ENCODE peak calls at places on chromosome 5, in nine cellular contexts. Y is HCT116, Z is PC-3, D is OCI-LY7, V is GM23248, B is SK-N-SH, U is GM23338, K is neural progenitor cell, S is MM.1S. J is an unnamed sample.

GRCh38 chr5:137300411-137301240 is 198.5 kb downstream of the SPOCK1 start:
- DNase-seq in D (no peak), K (no peak), Z (peak), B (no peak), V (peak), S (no peak), U (no peak), Y (no peak), J (no peak)

GRCh38 chr5:34789021-34789531 is 49.9 kb upstream of the TTC23L start:
- DNase-seq in K (no peak), U (peak), D (no peak), Y (no peak), Z (no peak), V (peak), S (no peak), B (no peak), J (no peak)

GRCh38 chr5:109756543-109757186 is 66.9 kb downstream of the MAN2A1 start:
- DNase-seq in B (no peak), Y (no peak), S (no peak), V (no peak), K (no peak), D (no peak), U (no peak), Z (no peak), J (no peak)

GRCh38 chr5:140734354-140734753 is 34.1 kb downstream of the ZMAT2 start:
- DNase-seq in V (peak), B (peak), Y (no peak), S (no peak), U (no peak), K (peak), D (no peak), Z (peak), J (peak)

GRCh38 chr5:176152191-176152932 is 85.9 kb upstream of the SIMC1 start:
- DNase-seq in U (peak), K (peak), S (no peak), V (no peak), Y (no peak), D (no peak), B (peak), Z (no peak), J (no peak)

GRCh38 chr5:90967851-90968250 is 409.3 kb downstream of the ADGRV1 start:
- DNase-seq in B (no peak), Y (no peak), K (no peak), D (no peak), U (no peak), S (no peak), Z (no peak), V (no peak), J (no peak)

GRCh38 chr5:152514827-152515397 is 109.8 kb upstream of the NMUR2 start:
- DNase-seq in S (peak), D (peak), Y (peak), U (peak), K (peak), B (peak), V (peak), Z (peak), J (peak)

GRCh38 chr5:9176641-9177040 is 369.2 kb downstream of the SEMA5A start:
- DNase-seq in D (no peak), Y (no peak), Z (no peak), V (no peak), B (no peak), K (no peak), U (no peak), S (no peak), J (no peak)

GRCh38 chr5:132003170-132003744 is 8.2 kb downstream of the ACSL6 start:
- DNase-seq in D (no peak), K (peak), B (peak), V (peak), S (no peak), U (peak), Y (no peak), Z (no peak), J (no peak)

GRCh38 chr5:97097348-97098220 is 44.8 kb downstream of the LIX1 start:
- DNase-seq in B (no peak), Z (no peak), S (no peak), K (peak), D (peak), U (peak), Y (no peak), V (no peak), J (no peak)

GRCh38 chr5:97095318-97095732 is 47.1 kb downstream of the LIX1 start:
- DNase-seq in V (no peak), D (no peak), U (no peak), K (no peak), Z (no peak), B (no peak), Y (no peak), S (no peak), J (no peak)

GRCh38 chr5:97093193-97093592 is 49.2 kb downstream of the LIX1 start:
- DNase-seq in V (no peak), Z (no peak), B (no peak), Y (no peak), S (no peak), D (no peak), K (no peak), U (no peak), J (no peak)

GRCh38 chr5:97096096-97096648 is 46.2 kb downstream of the LIX1 start:
- DNase-seq in B (no peak), V (peak), S (no peak), D (no peak), Y (no peak), K (no peak), U (no peak), Z (no peak), J (no peak)

GRCh38 chr5:97094579-97095317 is 47.7 kb downstream of the LIX1 start:
- DNase-seq in Z (no peak), K (no peak), B (no peak), U (no peak), V (no peak), S (peak), D (no peak), Y (no peak), J (no peak)
- TF ChIP-seq EZH2phosphoT487 in Z (no peak), K (no peak), B (no peak), U (no peak), V (no peak), S (no peak), D (no peak), Y (no peak), J (no peak)

GRCh38 chr5:78550891-78551290 is 97.7 kb downstream of the LHFPL2 start:
- DNase-seq in B (no peak), U (no peak), V (peak), S (no peak), K (no peak), D (no peak), Y (no peak), Z (no peak), J (no peak)
- TF ChIP-seq EZH2phosphoT487 in B (no peak), U (no peak), V (no peak), S (no peak), K (no peak), D (no peak), Y (no peak), Z (no peak), J (no peak)

GRCh38 chr5:72988769-72989168 is 32.9 kb downstream of the FCHO2 start:
- DNase-seq in B (no peak), U (no peak), Y (no peak), K (no peak), S (no peak), D (no peak), Z (no peak), V (no peak), J (no peak)
- TF ChIP-seq EZH2phosphoT487 in B (no peak), U (no peak), Y (no peak), K (no peak), S (no peak), D (no peak), Z (no peak), V (no peak), J (no peak)

DNA sequence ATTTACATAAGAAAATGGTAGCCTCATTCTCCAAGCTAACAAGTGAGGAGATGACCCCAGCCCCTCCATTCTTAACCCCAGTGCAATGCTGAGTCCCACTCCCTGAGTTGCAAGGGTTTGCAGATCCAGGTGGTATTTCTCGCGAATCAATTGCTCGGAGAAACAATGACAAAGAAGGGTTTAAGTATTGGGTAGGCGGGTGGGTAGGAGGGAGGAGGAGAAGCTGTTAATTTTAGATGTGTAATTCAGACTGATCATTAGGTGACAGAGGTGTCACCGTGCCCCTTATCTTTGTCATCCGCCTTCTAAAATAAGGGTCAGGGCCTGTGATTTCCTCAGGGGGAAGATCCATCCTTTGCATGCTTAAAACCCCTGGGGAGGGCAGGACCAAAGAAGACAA is 17.0 kb upstream of the SH3RF2 start:
- DNase-seq in U (no peak), K (no peak), S (no peak), B (no peak), V (no peak), Y (no peak), Z (no peak), D (no peak), J (no peak)
- TF ChIP-seq EZH2phosphoT487 in U (no peak), K (no peak), S (no peak), B (no peak), V (no peak), Y (no peak), Z (no peak), D (no peak), J (no peak)

GRCh38 chr5:172683696-172684464 is 42.8 kb downstream of the NEURL1B start:
- DNase-seq in Z (no peak), S (no peak), V (no peak), Y (no peak), K (peak), B (no peak), U (peak), D (no peak), J (peak)
- TF ChIP-seq EZH2phosphoT487 in Z (no peak), S (no peak), V (no peak), Y (no peak), K (no peak), B (no peak), U (no peak), D (no peak), J (no peak)

GRCh38 chr5:177189416-177189815 is 55.8 kb downstream of the NSD1 start:
- DNase-seq in K (no peak), D (no peak), Z (no peak), S (no peak), V (peak), B (no peak), U (no peak), Y (no peak), J (no peak)
- TF ChIP-seq EZH2phosphoT487 in K (no peak), D (no peak), Z (no peak), S (no peak), V (no peak), B (no peak), U (no peak), Y (no peak), J (no peak)

GRCh38 chr5:3265936-3266335 is 329.7 kb upstream of the IRX1 start:
- DNase-seq in Y (no peak), U (no peak), D (no peak), K (no peak), B (no peak), S (no peak), Z (no peak), V (no peak), J (no peak)

GRCh38 chr5:3258050-3258449 is 337.6 kb upstream of the IRX1 start:
- DNase-seq in U (no peak), Y (no peak), Z (no peak), B (no peak), S (no peak), K (no peak), V (no peak), D (no peak), J (no peak)

GRCh38 chr5:3262451-3262850 is 333.2 kb upstream of the IRX1 start:
- DNase-seq in V (no peak), D (no peak), S (no peak), U (no peak), Y (no peak), K (no peak), Z (no peak), B (no peak), J (no peak)

GRCh38 chr5:3265131-3265885 is 330.3 kb upstream of the IRX1 start:
- DNase-seq in K (no peak), Y (no peak), D (no peak), S (no peak), U (no peak), B (no peak), Z (no peak), V (no peak), J (no peak)

DNA sequence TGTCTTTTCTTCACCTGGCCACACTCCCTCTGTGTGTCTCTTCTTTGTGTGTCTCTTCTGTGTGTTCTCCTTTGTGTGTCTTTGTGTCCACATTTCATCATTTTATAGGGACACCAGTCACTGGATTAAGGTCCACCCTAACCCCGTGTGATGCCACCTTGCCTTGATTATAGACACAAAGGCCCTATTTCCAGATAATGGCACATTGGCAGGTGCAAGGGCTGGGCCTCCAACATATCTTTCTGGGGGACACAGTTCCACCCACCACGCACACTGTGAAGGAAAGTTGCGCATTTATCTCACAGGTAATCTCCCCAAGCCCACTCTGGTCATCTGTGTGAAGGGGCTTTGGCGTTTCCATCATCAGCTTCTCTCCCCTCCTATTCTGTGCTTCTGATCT is 334.6 kb upstream of the IRX1 start:
- DNase-seq in B (no peak), V (no peak), K (no peak), Z (no peak), S (no peak), U (no peak), D (no peak), Y (no peak), J (no peak)
- TF ChIP-seq EZH2phosphoT487 in B (no peak), V (no peak), K (no peak), Z (no peak), S (no peak), U (no peak), D (no peak), Y (no peak), J (no peak)

DNA sequence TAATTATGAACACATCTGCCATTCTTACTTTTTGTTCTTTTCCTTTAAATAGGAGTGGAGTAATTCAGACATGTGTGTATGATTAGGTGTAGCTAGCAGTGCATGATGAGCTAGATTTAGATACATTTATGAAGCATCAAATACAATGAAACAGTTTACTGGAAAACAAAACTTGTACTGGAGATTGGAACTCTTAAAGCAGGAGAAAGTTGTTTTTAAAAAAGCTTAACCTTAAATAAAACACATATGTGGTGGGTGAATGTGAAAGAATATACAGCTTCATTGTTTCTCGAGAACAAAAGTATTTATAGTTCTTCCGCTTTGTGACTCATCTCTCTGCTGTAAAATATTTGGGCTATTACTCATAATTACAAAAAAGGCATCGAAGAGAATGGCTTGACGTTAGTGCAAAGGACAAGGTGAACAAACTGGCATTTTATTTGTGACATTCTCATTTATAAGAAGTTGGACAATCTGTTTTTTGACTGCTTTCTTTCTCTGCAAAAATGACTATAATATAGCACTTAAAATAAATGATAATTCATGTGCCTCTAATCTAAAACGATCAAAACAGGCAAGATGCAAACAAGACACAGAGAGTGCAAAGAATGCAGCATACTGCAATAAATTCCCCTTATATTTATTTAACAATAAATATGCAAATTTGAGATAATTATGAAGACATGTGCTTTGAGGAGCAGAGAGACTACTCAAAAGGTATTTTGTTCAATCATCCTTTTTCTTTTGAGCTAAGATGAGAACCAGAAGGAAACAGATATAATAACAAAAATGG is 478.8 kb downstream of the CETN3 start:
- DNase-seq in Z (peak), V (peak), D (no peak), Y (peak), K (no peak), S (peak), B (no peak), U (no peak), J (no peak)
- TF ChIP-seq EZH2phosphoT487 in Z (no peak), V (no peak), D (no peak), Y (no peak), K (no peak), S (no peak), B (no peak), U (no peak), J (no peak)

DNA sequence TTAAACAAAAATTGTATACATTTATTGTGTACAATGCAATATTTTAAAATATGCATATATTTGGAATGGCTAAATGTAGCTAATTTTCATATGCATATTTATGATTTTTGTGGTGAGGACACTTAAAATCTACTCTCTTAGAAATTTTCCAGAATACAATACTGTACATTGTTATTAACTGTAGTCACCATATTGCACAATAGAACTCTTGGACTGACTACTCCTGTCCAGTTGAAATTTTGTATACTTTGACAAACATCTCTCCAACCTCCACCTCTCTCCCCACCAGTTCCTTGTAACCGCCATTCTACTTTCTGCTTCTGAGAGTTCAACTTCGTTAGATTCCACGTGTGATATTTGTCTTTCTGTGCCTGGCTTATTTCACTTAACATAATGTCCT is 49.2 kb upstream of the TAF11L2 start:
- DNase-seq in K (no peak), Y (no peak), B (no peak), S (no peak), V (peak), U (no peak), D (no peak), Z (no peak), J (no peak)
- TF ChIP-seq EZH2phosphoT487 in K (no peak), Y (no peak), B (no peak), S (no peak), V (no peak), U (no peak), D (no peak), Z (no peak), J (no peak)

GRCh38 chr5:159601216-159601615 is 270.9 kb upstream of the IL12B start:
- DNase-seq in Y (no peak), S (no peak), D (no peak), K (no peak), V (no peak), Z (no peak), U (no peak), B (no peak), J (no peak)

GRCh38 chr5:159610966-159611579 is 280.8 kb upstream of the IL12B start:
- DNase-seq in D (no peak), B (no peak), U (no peak), Y (no peak), V (no peak), K (no peak), S (no peak), Z (no peak), J (no peak)

GRCh38 chr5:159609359-159609758 is 279.1 kb upstream of the IL12B start:
- DNase-seq in U (no peak), Y (no peak), V (peak), Z (no peak), K (no peak), D (no peak), B (no peak), S (no peak), J (no peak)

GRCh38 chr5:159602434-159602833 is 272.1 kb upstream of the IL12B start:
- DNase-seq in Y (no peak), U (no peak), Z (no peak), V (peak), S (no peak), B (no peak), K (no peak), D (no peak), J (no peak)

DNA sequence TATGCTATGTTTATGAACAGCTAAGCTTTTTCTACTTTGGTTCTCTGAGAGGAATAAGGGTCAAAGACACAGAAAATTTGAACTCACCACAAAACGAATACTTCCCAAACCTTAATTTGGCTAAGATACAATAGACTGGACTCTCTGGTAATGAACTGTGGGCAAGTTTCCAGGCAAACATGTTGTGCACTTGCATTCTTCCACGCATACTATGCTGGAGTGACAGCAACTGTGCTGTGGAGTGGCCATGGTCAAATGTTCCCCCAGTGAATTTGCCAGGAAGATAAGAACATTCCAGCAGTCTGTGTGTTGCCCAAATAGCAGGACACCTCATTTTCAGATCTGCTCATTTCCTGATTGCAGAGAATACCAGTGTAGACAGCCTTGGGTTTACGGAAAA is 275.3 kb upstream of the IL12B start:
- DNase-seq in U (no peak), Y (no peak), S (no peak), B (no peak), Z (no peak), V (no peak), K (no peak), D (no peak), J (no peak)
- TF ChIP-seq EZH2phosphoT487 in U (no peak), Y (no peak), S (no peak), B (no peak), Z (no peak), V (no peak), K (no peak), D (no peak), J (no peak)

J was measured in hepatocyte.